ENCODE peak calls at places on chromosomes 13 and 19, in five cellular contexts. V is HepG2, W is SK-N-SH, O is H1, F is GM12878. D is an unnamed sample.

GRCh38 chr13:98581971-98582702 is 5.2 kb upstream of the STK24 start:
- DNase-seq in F (no peak), V (no peak), W (no peak), O (no peak), D (no peak)

GRCh38 chr13:21884299-21884878 is 213.5 kb downstream of the FGF9 start:
- DNase-seq in V (no peak), O (no peak), F (no peak), W (no peak), D (no peak)

GRCh38 chr19:55622242-55622969 is 2.0 kb downstream of the ZNF784 start:
- DNase-seq in O (no peak), V (no peak), F (no peak), W (no peak), D (no peak)

GRCh38 chr19:4447327-4448146 is 10.1 kb downstream of the UBXN6 start:
- DNase-seq in W (peak), F (no peak), O (no peak), V (no peak), D (no peak)

GRCh38 chr19:3458595-3459284 is 21.6 kb downstream of the SMIM24 start:
- DNase-seq in W (peak), O (no peak), V (no peak), F (no peak), D (no peak)

GRCh38 chr19:58439576-58440554 is at the start of gene ZNF132:
- DNase-seq in O (peak), V (no peak), W (peak), F (peak), D (no peak)

GRCh38 chr13:79782541-79783216 is 301.7 kb downstream of the NDFIP2 start:
- DNase-seq in W (peak), O (peak), F (no peak), V (peak), D (no peak)

GRCh38 chr13:80177327-80177726 is 163.6 kb downstream of the SPRY2 start:
- DNase-seq in F (no peak), O (no peak), W (no peak), V (no peak), D (no peak)

GRCh38 chr13:106503730-106504129 is 31.7 kb downstream of the EFNB2 start:
- DNase-seq in V (no peak), W (no peak), F (no peak), O (no peak), D (no peak)

GRCh38 chr13:43574601-43575000 is 212.2 kb downstream of the ENOX1 start:
- DNase-seq in F (no peak), V (no peak), O (no peak), W (no peak), D (no peak)

GRCh38 chr13:26011996-26012688 is 39.7 kb downstream of the SHISA2 start:
- DNase-seq in O (peak), W (no peak), V (no peak), F (no peak), D (no peak)

GRCh38 chr13:102195566-102196462 is 206.0 kb downstream of the FGF14 start:
- DNase-seq in V (no peak), O (no peak), F (no peak), W (peak), D (no peak)

GRCh38 chr13:74796126-74796643 is 662.0 kb upstream of the KLF12 start:
- DNase-seq in O (no peak), W (no peak), F (no peak), V (no peak), D (no peak)

GRCh38 chr19:46861691-46862503 is 1.1 kb downstream of the ARHGAP35 start:
- DNase-seq in O (no peak), W (no peak), F (no peak), V (no peak), D (no peak)

DNA sequence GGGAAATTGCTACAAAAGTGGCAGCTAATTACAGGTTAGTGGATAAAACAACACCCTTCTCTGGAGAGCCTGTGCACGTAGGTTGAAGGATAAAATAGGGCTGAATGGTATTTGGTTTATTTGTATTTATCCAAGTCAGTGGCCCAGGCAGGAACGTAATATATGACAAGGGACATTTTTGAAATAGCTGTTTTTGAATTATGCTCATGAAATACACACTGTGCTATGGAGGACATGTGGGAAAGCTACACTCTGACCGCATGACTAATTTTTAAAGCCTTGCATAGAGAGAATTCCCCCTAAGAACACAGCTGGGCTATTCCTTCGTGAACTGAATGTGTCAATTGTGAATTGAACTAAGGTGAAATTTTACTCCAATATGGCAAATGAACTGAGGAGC is 292.1 kb upstream of the MAB21L1 start:
- DNase-seq in V (no peak), F (no peak), W (no peak), O (no peak), D (no peak)
- TF ChIP-seq MAX in V (no peak), F (no peak), W (no peak), O (no peak), D (no peak)

GRCh38 chr19:16771618-16772017 is 52.0 kb downstream of the NWD1 start:
- DNase-seq in V (peak), W (peak), O (peak), F (peak), D (peak)
- H2AFZ ChIP-seq in V (no peak), W (no peak), O (no peak), F (no peak), D (no peak)

GRCh38 chr19:583198-583967 is 6.3 kb upstream of the HCN2 start:
- DNase-seq in W (no peak), V (no peak), F (no peak), O (no peak), D (no peak)

GRCh38 chr19:585551-586110 is 4.0 kb upstream of the HCN2 start:
- DNase-seq in W (no peak), O (no peak), F (no peak), V (no peak), D (peak)

GRCh38 chr19:583968-584239 is 5.8 kb upstream of the HCN2 start:
- DNase-seq in O (no peak), V (no peak), F (no peak), W (no peak), D (no peak)

GRCh38 chr19:582497-583197 is 7.0 kb upstream of the HCN2 start:
- DNase-seq in F (no peak), V (no peak), W (no peak), O (no peak), D (no peak)

GRCh38 chr19:584240-585001 is 5.3 kb upstream of the HCN2 start:
- DNase-seq in O (peak), V (no peak), F (no peak), W (peak), D (peak)
- TF ChIP-seq RFX5 in O (no peak), V (no peak), F (no peak), W (no peak), D (no peak)

GRCh38 chr19:38388310-38389100 is at the start of gene SPRED3:
- DNase-seq in W (peak), V (no peak), O (peak), F (no peak), D (no peak)
- TF ChIP-seq MAX in W (no peak), V (no peak), O (no peak), F (no peak), D (no peak)

DNA sequence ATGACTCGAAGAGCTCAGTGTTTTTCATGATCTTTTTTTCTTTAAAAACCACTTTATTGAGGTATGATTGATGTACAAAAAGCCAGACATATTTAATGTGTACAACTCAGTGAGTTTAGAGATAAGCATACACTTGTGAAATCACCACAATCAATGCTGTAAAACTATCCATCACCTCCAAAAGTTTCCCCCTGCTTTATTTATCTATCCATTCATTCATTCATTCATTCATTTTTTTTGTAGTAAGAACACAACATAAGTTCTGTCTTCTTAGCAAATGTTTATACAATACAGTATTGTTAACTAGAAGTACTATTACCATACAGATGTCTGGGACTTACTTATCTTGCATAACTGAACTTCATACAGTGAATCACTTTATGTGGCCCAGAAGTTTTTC is 6.6 kb downstream of the RAP2A start:
- DNase-seq in W (no peak), O (no peak), F (no peak), V (no peak), D (no peak)
- H2AFZ ChIP-seq in W (no peak), O (no peak), F (no peak), V (no peak), D (no peak)